ENCODE peak calls at places on chromosomes 16 and 17, in nine cellular contexts. One of them, this sample, is unnamed.

GRCh38 chr17:55842405-55843158 is 91.7 kb downstream of the PCTP start:
- DNase-seq in uterus: no peak
- DNase-seq in foreskin fibroblast: no peak
- DNase-seq in fibroblast of lung: no peak
- DNase-seq in fibroblast of mammary gland: peak
- DNase-seq in GM13977: no peak
- DNase-seq in thyroid gland: no peak
- DNase-seq in retinal pigment epithelial cell: no peak
- DNase-seq in SK-N-SH: no peak
- DNase-seq in this sample: no peak

GRCh38 chr17:319266-319665 is 33.3 kb downstream of the RPH3AL start:
- DNase-seq in uterus: no peak
- DNase-seq in foreskin fibroblast: no peak
- DNase-seq in fibroblast of lung: no peak
- DNase-seq in fibroblast of mammary gland: no peak
- DNase-seq in GM13977: no peak
- DNase-seq in thyroid gland: no peak
- DNase-seq in retinal pigment epithelial cell: no peak
- DNase-seq in SK-N-SH: no peak
- DNase-seq in this sample: no peak

GRCh38 chr17:62807812-62808575 is at the start of gene MARCHF10:
- DNase-seq in uterus: peak
- DNase-seq in foreskin fibroblast: peak
- DNase-seq in fibroblast of lung: no peak
- DNase-seq in fibroblast of mammary gland: no peak
- DNase-seq in GM13977: peak
- DNase-seq in thyroid gland: peak
- DNase-seq in retinal pigment epithelial cell: no peak
- DNase-seq in SK-N-SH: peak
- DNase-seq in this sample: no peak

GRCh38 chr17:48459070-48459469 is 29.1 kb upstream of the SKAP1 start:
- DNase-seq in uterus: no peak
- DNase-seq in foreskin fibroblast: no peak
- DNase-seq in fibroblast of lung: no peak
- DNase-seq in fibroblast of mammary gland: no peak
- DNase-seq in GM13977: no peak
- DNase-seq in thyroid gland: no peak
- DNase-seq in retinal pigment epithelial cell: no peak
- DNase-seq in SK-N-SH: no peak
- DNase-seq in this sample: no peak

GRCh38 chr16:85068746-85069145 is 41.2 kb downstream of the KIAA0513 start:
- DNase-seq in uterus: no peak
- DNase-seq in foreskin fibroblast: no peak
- DNase-seq in fibroblast of lung: no peak
- DNase-seq in fibroblast of mammary gland: no peak
- DNase-seq in GM13977: no peak
- DNase-seq in thyroid gland: no peak
- DNase-seq in retinal pigment epithelial cell: no peak
- DNase-seq in SK-N-SH: no peak
- DNase-seq in this sample: no peak

GRCh38 chr17:70187383-70187782 is 18.1 kb downstream of the KCNJ2 start:
- DNase-seq in uterus: no peak
- DNase-seq in foreskin fibroblast: peak
- DNase-seq in fibroblast of lung: peak
- DNase-seq in fibroblast of mammary gland: peak
- DNase-seq in GM13977: no peak
- DNase-seq in thyroid gland: no peak
- DNase-seq in retinal pigment epithelial cell: no peak
- DNase-seq in SK-N-SH: no peak
- DNase-seq in this sample: no peak

GRCh38 chr17:63516910-63517824 is 6.0 kb upstream of the KCNH6 start:
- DNase-seq in uterus: no peak
- DNase-seq in foreskin fibroblast: peak
- DNase-seq in fibroblast of lung: no peak
- DNase-seq in fibroblast of mammary gland: peak
- DNase-seq in GM13977: no peak
- DNase-seq in thyroid gland: no peak
- DNase-seq in retinal pigment epithelial cell: peak
- DNase-seq in SK-N-SH: no peak
- DNase-seq in this sample: peak

GRCh38 chr16:70695351-70696070 is 9.7 kb upstream of the MTSS2 start:
- DNase-seq in uterus: no peak
- DNase-seq in foreskin fibroblast: peak
- DNase-seq in fibroblast of lung: no peak
- DNase-seq in fibroblast of mammary gland: no peak
- DNase-seq in GM13977: no peak
- DNase-seq in thyroid gland: peak
- DNase-seq in retinal pigment epithelial cell: no peak
- DNase-seq in SK-N-SH: peak
- DNase-seq in this sample: no peak

GRCh38 chr17:19706791-19707727 is 9.3 kb downstream of the SLC47A2 start:
- DNase-seq in uterus: no peak
- DNase-seq in foreskin fibroblast: no peak
- DNase-seq in fibroblast of lung: no peak
- DNase-seq in fibroblast of mammary gland: no peak
- DNase-seq in GM13977: peak
- DNase-seq in thyroid gland: no peak
- DNase-seq in retinal pigment epithelial cell: no peak
- DNase-seq in SK-N-SH: no peak
- DNase-seq in this sample: no peak

GRCh38 chr17:76033139-76033538 is 6.0 kb upstream of the EVPL start:
- DNase-seq in uterus: no peak
- DNase-seq in foreskin fibroblast: no peak
- DNase-seq in fibroblast of lung: no peak
- DNase-seq in fibroblast of mammary gland: no peak
- DNase-seq in GM13977: no peak
- DNase-seq in thyroid gland: no peak
- DNase-seq in retinal pigment epithelial cell: no peak
- DNase-seq in SK-N-SH: no peak
- DNase-seq in this sample: no peak

GRCh38 chr17:82114872-82115271 is 16.8 kb upstream of the FASN start:
- DNase-seq in uterus: no peak
- DNase-seq in foreskin fibroblast: no peak
- DNase-seq in fibroblast of lung: no peak
- DNase-seq in fibroblast of mammary gland: no peak
- DNase-seq in GM13977: no peak
- DNase-seq in thyroid gland: no peak
- DNase-seq in retinal pigment epithelial cell: no peak
- DNase-seq in SK-N-SH: peak
- DNase-seq in this sample: no peak

GRCh38 chr16:77191259-77191969 is 424 bp downstream of the MON1B start:
- DNase-seq in uterus: peak
- DNase-seq in foreskin fibroblast: peak
- DNase-seq in fibroblast of lung: peak
- DNase-seq in fibroblast of mammary gland: peak
- DNase-seq in GM13977: no peak
- DNase-seq in thyroid gland: peak
- DNase-seq in retinal pigment epithelial cell: no peak
- DNase-seq in SK-N-SH: peak
- DNase-seq in this sample: no peak

GRCh38 chr16:89641719-89642187 is 15.8 kb downstream of the CHMP1A start:
- DNase-seq in uterus: no peak
- DNase-seq in foreskin fibroblast: no peak
- DNase-seq in fibroblast of lung: no peak
- DNase-seq in fibroblast of mammary gland: no peak
- DNase-seq in GM13977: no peak
- DNase-seq in thyroid gland: no peak
- DNase-seq in retinal pigment epithelial cell: no peak
- DNase-seq in SK-N-SH: no peak
- DNase-seq in this sample: no peak

GRCh38 chr16:72434159-72434558 is 262.2 kb upstream of the PMFBP1 start:
- DNase-seq in uterus: no peak
- DNase-seq in foreskin fibroblast: peak
- DNase-seq in fibroblast of lung: peak
- DNase-seq in fibroblast of mammary gland: peak
- DNase-seq in GM13977: no peak
- DNase-seq in thyroid gland: no peak
- DNase-seq in retinal pigment epithelial cell: peak
- DNase-seq in SK-N-SH: no peak
- DNase-seq in this sample: peak

GRCh38 chr17:74680941-74681340 is 31.8 kb downstream of the CD300LF start:
- DNase-seq in uterus: no peak
- DNase-seq in foreskin fibroblast: no peak
- DNase-seq in fibroblast of lung: no peak
- DNase-seq in fibroblast of mammary gland: no peak
- DNase-seq in GM13977: no peak
- DNase-seq in thyroid gland: no peak
- DNase-seq in retinal pigment epithelial cell: no peak
- DNase-seq in SK-N-SH: no peak
- DNase-seq in this sample: no peak

DNA sequence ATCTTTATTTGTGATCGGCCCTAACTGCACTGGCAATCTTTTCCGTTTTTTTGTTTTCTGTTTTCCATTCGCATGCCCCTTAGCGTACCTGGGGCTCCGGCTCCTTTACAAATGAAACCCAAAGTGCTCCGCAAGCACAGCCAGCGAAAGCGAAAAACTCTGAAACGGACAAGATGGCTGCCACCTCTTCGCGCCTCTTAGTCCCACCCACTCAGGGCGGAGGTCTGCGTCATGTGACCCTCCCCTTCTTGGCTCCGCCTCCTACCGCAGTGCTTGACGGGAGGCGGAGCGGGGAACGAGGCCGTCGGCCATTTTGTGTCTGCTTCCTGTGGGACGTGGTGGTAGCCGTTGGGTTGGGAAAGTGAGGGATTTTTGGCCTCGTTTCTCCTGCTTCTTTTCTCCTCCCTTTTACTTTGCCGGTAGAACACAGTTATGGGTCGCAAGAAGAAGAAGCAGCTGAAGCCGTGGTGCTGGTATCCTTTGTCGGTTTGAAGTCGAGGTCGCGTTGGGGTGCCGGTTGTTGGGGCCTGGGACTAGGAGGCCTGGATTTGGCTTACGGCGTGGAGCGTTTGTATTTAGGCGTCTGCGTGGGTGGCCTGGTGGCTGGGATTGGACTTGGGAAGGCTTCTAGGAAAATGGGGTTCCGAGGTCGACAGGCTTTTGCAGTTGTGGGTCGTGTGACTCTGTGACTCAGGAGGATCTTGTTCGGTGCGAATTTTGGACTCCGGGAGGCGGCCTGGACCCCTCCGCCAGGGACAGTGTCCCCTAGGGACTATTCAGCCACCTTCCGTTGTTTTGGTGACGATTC is at the start of gene ZNF207:
- DNase-seq in uterus: peak
- DNase-seq in foreskin fibroblast: peak
- DNase-seq in fibroblast of lung: peak
- DNase-seq in fibroblast of mammary gland: peak
- DNase-seq in GM13977: peak
- DNase-seq in thyroid gland: peak
- DNase-seq in retinal pigment epithelial cell: peak
- DNase-seq in SK-N-SH: peak
- DNase-seq in this sample: peak
- TF ChIP-seq CTCF in uterus: no peak
- TF ChIP-seq CTCF in foreskin fibroblast: no peak
- TF ChIP-seq CTCF in fibroblast of lung: no peak
- TF ChIP-seq CTCF in fibroblast of mammary gland: no peak
- TF ChIP-seq CTCF in GM13977: no peak
- TF ChIP-seq CTCF in thyroid gland: no peak
- TF ChIP-seq CTCF in retinal pigment epithelial cell: no peak
- TF ChIP-seq CTCF in SK-N-SH: no peak
- TF ChIP-seq CTCF in this sample: no peak

DNA sequence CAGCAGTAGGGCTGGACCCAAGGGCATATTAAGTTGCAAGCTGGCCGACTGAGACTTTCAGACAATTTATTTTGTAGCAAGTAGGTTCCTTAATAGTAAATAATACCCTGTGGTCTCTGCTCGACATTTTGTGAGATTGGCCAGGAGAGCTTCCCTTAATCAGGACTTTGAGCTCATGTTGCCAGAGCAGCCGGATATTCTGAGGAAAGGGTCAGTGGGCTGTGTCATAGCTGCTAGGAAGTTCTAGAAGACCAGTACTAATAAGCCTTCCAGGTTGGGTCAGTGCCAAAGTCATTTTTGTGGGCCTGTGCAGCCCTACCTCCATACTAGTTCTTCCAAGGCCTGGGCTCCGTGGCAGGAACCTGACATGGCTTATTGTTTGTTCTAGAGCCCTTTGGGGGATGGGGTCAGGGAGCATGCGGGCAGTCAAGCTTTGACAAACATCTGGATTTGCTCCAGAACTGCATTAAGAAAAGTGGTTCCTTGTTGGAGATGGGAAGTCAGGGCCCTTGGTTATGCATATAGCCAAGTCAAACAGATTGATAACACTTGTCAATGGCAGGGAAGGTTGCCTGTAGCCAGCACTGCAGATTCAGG is 7.5 kb downstream of the ALKBH5 start:
- DNase-seq in uterus: no peak
- DNase-seq in foreskin fibroblast: peak
- DNase-seq in fibroblast of lung: peak
- DNase-seq in fibroblast of mammary gland: peak
- DNase-seq in GM13977: no peak
- DNase-seq in thyroid gland: peak
- DNase-seq in retinal pigment epithelial cell: no peak
- DNase-seq in SK-N-SH: no peak
- DNase-seq in this sample: no peak
- TF ChIP-seq CTCF in uterus: no peak
- TF ChIP-seq CTCF in foreskin fibroblast: no peak
- TF ChIP-seq CTCF in fibroblast of lung: no peak
- TF ChIP-seq CTCF in fibroblast of mammary gland: no peak
- TF ChIP-seq CTCF in GM13977: no peak
- TF ChIP-seq CTCF in thyroid gland: no peak
- TF ChIP-seq CTCF in retinal pigment epithelial cell: no peak
- TF ChIP-seq CTCF in SK-N-SH: no peak
- TF ChIP-seq CTCF in this sample: no peak

GRCh38 chr16:58018803-58019202 is 6.8 kb upstream of the MMP15 start:
- DNase-seq in uterus: no peak
- DNase-seq in foreskin fibroblast: no peak
- DNase-seq in fibroblast of lung: no peak
- DNase-seq in fibroblast of mammary gland: no peak
- DNase-seq in GM13977: no peak
- DNase-seq in thyroid gland: no peak
- DNase-seq in retinal pigment epithelial cell: no peak
- DNase-seq in SK-N-SH: peak
- DNase-seq in this sample: no peak
- TF ChIP-seq CTCF in uterus: no peak
- TF ChIP-seq CTCF in foreskin fibroblast: no peak
- TF ChIP-seq CTCF in fibroblast of lung: no peak
- TF ChIP-seq CTCF in fibroblast of mammary gland: no peak
- TF ChIP-seq CTCF in GM13977: no peak
- TF ChIP-seq CTCF in thyroid gland: no peak
- TF ChIP-seq CTCF in retinal pigment epithelial cell: no peak
- TF ChIP-seq CTCF in SK-N-SH: no peak
- TF ChIP-seq CTCF in this sample: peak

DNA sequence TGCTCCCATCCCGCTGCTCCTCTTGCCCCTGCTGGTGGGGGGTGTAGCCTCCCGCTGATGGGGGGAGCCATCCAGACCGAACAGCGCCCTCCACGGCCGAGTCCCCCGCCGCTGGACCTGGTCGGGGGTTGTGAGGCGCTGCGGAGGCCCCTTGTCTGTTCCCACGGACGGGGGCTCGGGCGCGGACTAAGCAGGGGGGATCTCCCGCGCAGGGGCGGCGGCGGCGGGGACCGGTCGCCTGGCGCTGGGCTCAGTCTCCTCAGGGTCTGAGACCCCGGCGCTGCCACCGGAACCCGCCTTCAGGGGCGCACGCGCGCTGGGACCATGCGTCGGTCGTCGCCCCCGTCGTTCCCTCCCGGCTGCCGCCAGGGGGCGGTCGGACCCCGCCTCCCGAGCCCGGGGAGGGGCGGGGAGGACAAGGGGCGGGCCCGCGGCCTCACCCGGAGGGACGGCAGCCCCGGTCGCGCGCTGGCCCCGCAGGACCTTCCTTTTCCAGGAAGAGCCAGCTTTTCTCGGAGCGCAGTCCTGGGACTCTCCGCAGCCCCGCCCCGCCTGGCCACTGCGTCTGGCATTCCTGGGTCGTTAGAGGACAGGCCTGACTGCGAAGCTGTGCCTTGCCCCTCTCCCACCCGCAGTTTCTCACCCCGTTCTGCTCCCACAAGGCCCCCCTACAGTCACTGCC is 6.3 kb upstream of the IL32 start:
- DNase-seq in uterus: peak
- DNase-seq in foreskin fibroblast: peak
- DNase-seq in fibroblast of lung: peak
- DNase-seq in fibroblast of mammary gland: peak
- DNase-seq in GM13977: peak
- DNase-seq in thyroid gland: peak
- DNase-seq in retinal pigment epithelial cell: peak
- DNase-seq in SK-N-SH: peak
- DNase-seq in this sample: no peak
- TF ChIP-seq CTCF in uterus: peak
- TF ChIP-seq CTCF in foreskin fibroblast: peak
- TF ChIP-seq CTCF in fibroblast of lung: peak
- TF ChIP-seq CTCF in fibroblast of mammary gland: no peak
- TF ChIP-seq CTCF in GM13977: peak
- TF ChIP-seq CTCF in thyroid gland: peak
- TF ChIP-seq CTCF in retinal pigment epithelial cell: peak
- TF ChIP-seq CTCF in SK-N-SH: peak
- TF ChIP-seq CTCF in this sample: peak